ENCODE peak calls at places on chromosome 6, in six cellular contexts. U, P, T, S, X and N are unnamed samples.

GRCh38 chr6:104589940-104590339 is 269.8 kb downstream of the HACE1 start:
- DNase-seq in P (no peak), S (no peak), U (no peak), X (no peak), T (no peak), N (no peak)

GRCh38 chr6:12391472-12391871 is 101.3 kb downstream of the EDN1 start:
- DNase-seq in S (no peak), U (no peak), X (no peak), T (no peak), P (no peak), N (no peak)

GRCh38 chr6:14638932-14639875 is 521.6 kb downstream of the CD83 start:
- DNase-seq in T (peak; percentile 72), X (peak; percentile 46), S (no peak), P (peak; percentile 45), U (no peak), N (peak; percentile 39)

GRCh38 chr6:116369540-116370327 is 1.0 kb upstream of the DSE start:
- DNase-seq in U (no peak), X (no peak), P (no peak), T (no peak), S (no peak), N (peak; percentile 31)

GRCh38 chr6:15791401-15792137 is 128.7 kb upstream of the DTNBP1 start:
- DNase-seq in P (no peak), U (no peak), T (no peak), S (no peak), X (no peak), N (no peak)

GRCh38 chr6:115441671-115442070 is 619.0 kb downstream of the FRK start:
- DNase-seq in P (no peak), S (no peak), T (no peak), X (peak; percentile 29), U (no peak), N (no peak)

GRCh38 chr6:21731411-21732031 is 138.0 kb downstream of the SOX4 start:
- DNase-seq in U (no peak), S (no peak), T (no peak), P (no peak), X (peak; percentile 35), N (peak; percentile 68)

GRCh38 chr6:340991-341827 is 48.9 kb downstream of the DUSP22 start:
- DNase-seq in T (no peak), X (no peak), P (no peak), S (no peak), U (no peak), N (no peak)

GRCh38 chr6:163342571-163343539 is 71.7 kb upstream of the QKI start:
- DNase-seq in P (no peak), S (no peak), T (no peak), U (no peak), X (no peak), N (no peak)

GRCh38 chr6:157825243-157825904 is 2.3 kb downstream of the SNX9 start:
- DNase-seq in X (no peak), U (no peak), P (no peak), T (no peak), S (no peak), N (no peak)

GRCh38 chr6:100404051-100404450 is 60.7 kb downstream of the SIM1 start:
- DNase-seq in S (no peak), X (no peak), T (no peak), P (no peak), U (no peak), N (no peak)

GRCh38 chr6:37381579-37381978 is 27.8 kb downstream of the RNF8 start:
- DNase-seq in S (peak; percentile 71), U (no peak), T (peak; percentile 84), X (peak; percentile 52), P (no peak), N (peak; percentile 82)

GRCh38 chr6:97215157-97215769 is 67.8 kb downstream of the MMS22L start:
- DNase-seq in P (peak; percentile 24), T (peak; percentile 66), S (peak; percentile 19), X (peak; percentile 77), U (peak; percentile 70), N (peak; percentile 84)